ENCODE peak calls at places on chromosomes 6 and 20, in eight cellular contexts. J is body of pancreas; F is suprapubic skin; B is hepatocyte; S is ascending aorta; K is effector memory CD4-positive, alpha-beta T cell; Q is fibroblast of lung; G is psoas muscle. N is an unnamed sample. For H3K27me3 and H3K4me1, the result is how much of the 10 kb centered on the place peaks cover.

GRCh38 chr6:144986271-144986670 is 701.1 kb downstream of the UTRN start:
- DNase-seq in Q (no peak), F (no peak), J (no peak), G (no peak), B (no peak), S (no peak), K (no peak), N (no peak)

GRCh38 chr20:38229376-38230252 is 30.9 kb downstream of the KIAA1755 start:
- DNase-seq in G (no peak), B (no peak), K (no peak), F (no peak), S (no peak), J (no peak), Q (no peak), N (no peak)

GRCh38 chr6:21769973-21770372 is 176.4 kb downstream of the SOX4 start:
- DNase-seq in G (no peak), S (no peak), F (no peak), J (no peak), K (no peak), B (peak), Q (peak), N (no peak)

GRCh38 chr20:49593441-49594142 is 25.7 kb upstream of the PTGIS start:
- DNase-seq in J (no peak), F (no peak), K (no peak), Q (no peak), B (no peak), G (no peak), S (no peak), N (no peak)

GRCh38 chr6:36428911-36429310 is 13.7 kb downstream of the PXT1 start:
- DNase-seq in K (no peak), S (no peak), Q (no peak), B (no peak), J (no peak), F (no peak), G (no peak), N (no peak)

GRCh38 chr20:32534661-32535240 is 50.4 kb downstream of the NOL4L start:
- DNase-seq in F (no peak), Q (no peak), G (no peak), B (no peak), S (no peak), K (peak), J (no peak), N (peak)

GRCh38 chr6:100453701-100454521 is 10.8 kb downstream of the SIM1 start:
- DNase-seq in B (no peak), J (peak), G (peak), F (no peak), Q (no peak), S (no peak), K (no peak), N (no peak)

GRCh38 chr6:21527731-21528130 is 65.8 kb upstream of the SOX4 start:
- DNase-seq in B (no peak), G (no peak), F (no peak), Q (no peak), S (no peak), K (no peak), J (no peak), N (peak)

GRCh38 chr6:152057832-152058498 is 250.5 kb downstream of the ESR1 start:
- DNase-seq in G (no peak), K (no peak), Q (no peak), B (no peak), S (no peak), J (no peak), F (no peak), N (no peak)

GRCh38 chr6:42339991-42340401 is 111.7 kb downstream of the TRERF1 start:
- DNase-seq in Q (peak), F (no peak), G (no peak), J (no peak), K (no peak), S (no peak), B (no peak), N (no peak)

GRCh38 chr6:167394820-167395219 is 69.9 kb downstream of the TTLL2 start:
- DNase-seq in B (no peak), K (no peak), G (no peak), F (no peak), S (no peak), J (no peak), Q (no peak), N (no peak)

GRCh38 chr6:119210596-119210995 is 132.1 kb upstream of the FAM184A start:
- DNase-seq in G (no peak), S (no peak), Q (peak), B (no peak), K (no peak), J (no peak), F (no peak), N (no peak)

GRCh38 chr6:103507052-103507451 is 1352.7 kb downstream of the HACE1 start:
- DNase-seq in B (no peak), Q (no peak), G (no peak), J (no peak), F (no peak), S (no peak), K (no peak), N (no peak)

GRCh38 chr6:1970151-1970561 is 275.2 kb downstream of the GMDS start:
- DNase-seq in G (no peak), S (no peak), Q (peak), F (no peak), K (no peak), J (no peak), B (no peak), N (no peak)

GRCh38 chr6:111487656-111488055 is 4.6 kb upstream of the REV3L start:
- DNase-seq in G (no peak), Q (peak), K (no peak), J (no peak), B (no peak), F (no peak), S (no peak), N (peak)

GRCh38 chr6:54758340-54758739 is 88.2 kb upstream of the FAM83B start:
- DNase-seq in S (no peak), F (no peak), B (no peak), Q (no peak), G (no peak), J (no peak), K (no peak), N (no peak)

GRCh38 chr6:96542702-96543101 is 20.2 kb upstream of the FHL5 start:
- DNase-seq in J (no peak), B (peak), K (no peak), G (no peak), S (no peak), F (no peak), Q (no peak), N (peak)

GRCh38 chr6:70706491-70707123 is 38.9 kb downstream of the SMAP1 start:
- DNase-seq in B (peak), K (no peak), G (no peak), F (no peak), J (no peak), S (no peak), Q (peak), N (peak)

GRCh38 chr6:13490402-13490801 is 3.0 kb upstream of the GFOD1 start:
- DNase-seq in G (no peak), K (no peak), J (no peak), F (no peak), B (no peak), S (no peak), Q (no peak), N (no peak)

GRCh38 chr20:32999603-33000250 is 4.5 kb downstream of the SUN5 start:
- DNase-seq in G (no peak), K (no peak), Q (no peak), F (no peak), B (no peak), J (no peak), S (no peak), N (no peak)

GRCh38 chr6:15948930-15949900 is 179.7 kb upstream of the MYLIP start:
- DNase-seq in K (no peak), Q (peak), S (no peak), G (no peak), J (peak), F (no peak), B (peak), N (no peak)

GRCh38 chr6:170166511-170167122 is 124.3 kb downstream of the DLL1 start:
- DNase-seq in F (peak), Q (no peak), K (no peak), S (no peak), G (peak), B (no peak), J (peak), N (no peak)

GRCh38 chr20:53100476-53100911 is 128.3 kb downstream of the TSHZ2 start:
- DNase-seq in J (no peak), S (no peak), B (no peak), G (no peak), F (no peak), K (no peak), Q (peak), N (no peak)

GRCh38 chr20:610130-611046 is at the start of gene TCF15:
- DNase-seq in J (no peak), K (no peak), Q (peak), B (peak), F (no peak), S (no peak), G (peak), N (no peak)

GRCh38 chr6:108180266-108180665 is 14.4 kb downstream of the NR2E1 start:
- DNase-seq in S (no peak), J (no peak), B (no peak), K (no peak), F (no peak), Q (no peak), G (no peak), N (no peak)

GRCh38 chr6:100186552-100186951 is 192.5 kb upstream of the MCHR2 start:
- DNase-seq in S (no peak), B (no peak), G (peak), Q (peak), F (no peak), J (no peak), K (no peak), N (no peak)

GRCh38 chr6:168908166-168908565 is 345.5 kb downstream of the THBS2 start:
- DNase-seq in B (no peak), K (no peak), J (no peak), Q (peak), F (no peak), S (no peak), G (no peak), N (no peak)

GRCh38 chr6:42890311-42891198 is 11.1 kb downstream of the RPL7L1 start:
- DNase-seq in G (peak), J (peak), B (peak), Q (peak), F (peak), S (peak), K (peak), N (peak)

GRCh38 chr20:5991623-5992441 is 41.4 kb downstream of the MCM8 start:
- DNase-seq in F (no peak), G (no peak), Q (peak), S (no peak), K (no peak), B (peak), J (no peak), N (no peak)

GRCh38 chr6:16828058-16828457 is 66.8 kb upstream of the ATXN1 start:
- DNase-seq in G (no peak), F (no peak), Q (no peak), J (no peak), K (no peak), B (no peak), S (no peak), N (no peak)

DNA sequence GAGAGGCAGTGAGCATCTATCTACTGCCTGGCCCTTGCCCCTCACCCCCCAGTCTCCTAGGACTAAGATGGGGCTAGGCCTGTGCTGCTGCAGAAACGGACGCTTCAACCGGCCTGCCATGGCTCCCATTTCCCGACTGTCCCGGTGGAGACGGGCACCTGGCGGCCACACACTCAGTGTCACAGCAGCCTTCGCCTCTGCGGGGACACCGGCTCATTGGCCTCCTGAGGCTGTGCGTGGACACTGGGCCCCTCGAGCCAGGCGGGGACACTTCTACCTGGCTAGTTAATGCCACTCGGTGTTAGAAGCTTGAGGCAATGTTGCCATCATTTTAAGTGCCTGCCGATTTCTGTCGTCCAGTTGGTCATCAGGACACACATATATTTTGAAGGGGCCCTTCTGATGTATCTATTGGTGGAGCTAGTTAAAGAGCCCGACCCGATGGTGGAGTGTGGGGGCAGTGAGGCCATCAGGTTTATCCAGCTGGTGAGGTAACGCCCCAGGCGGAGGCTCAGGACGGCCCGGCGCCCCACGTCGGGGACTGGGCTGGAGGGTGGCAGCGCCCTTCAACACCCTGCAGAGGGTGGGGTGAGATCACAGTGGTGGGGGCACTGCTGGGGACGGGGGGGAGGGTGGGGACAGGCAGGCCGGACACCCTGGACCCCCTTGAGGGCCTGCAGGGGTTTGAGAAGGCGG is 58.9 kb upstream of the GATA5 start:
- DNase-seq in Q (no peak), S (no peak), G (no peak), J (no peak), K (no peak), F (no peak), B (no peak), N (no peak)
- H3K27me3 ChIP-seq in Q (under half), S (under half), G (under half), J (under half), K (under half), F (half or more), B (under half), N (under half)

GRCh38 chr6:77455271-77455670 is 8.0 kb downstream of the HTR1B start:
- DNase-seq in F (no peak), G (no peak), J (no peak), S (no peak), K (no peak), B (no peak), Q (no peak), N (no peak)
- H3K4me1 ChIP-seq in F (under half), G (under half), J (under half), S (under half), K (under half), B (under half), Q (under half), N (under half)

DNA sequence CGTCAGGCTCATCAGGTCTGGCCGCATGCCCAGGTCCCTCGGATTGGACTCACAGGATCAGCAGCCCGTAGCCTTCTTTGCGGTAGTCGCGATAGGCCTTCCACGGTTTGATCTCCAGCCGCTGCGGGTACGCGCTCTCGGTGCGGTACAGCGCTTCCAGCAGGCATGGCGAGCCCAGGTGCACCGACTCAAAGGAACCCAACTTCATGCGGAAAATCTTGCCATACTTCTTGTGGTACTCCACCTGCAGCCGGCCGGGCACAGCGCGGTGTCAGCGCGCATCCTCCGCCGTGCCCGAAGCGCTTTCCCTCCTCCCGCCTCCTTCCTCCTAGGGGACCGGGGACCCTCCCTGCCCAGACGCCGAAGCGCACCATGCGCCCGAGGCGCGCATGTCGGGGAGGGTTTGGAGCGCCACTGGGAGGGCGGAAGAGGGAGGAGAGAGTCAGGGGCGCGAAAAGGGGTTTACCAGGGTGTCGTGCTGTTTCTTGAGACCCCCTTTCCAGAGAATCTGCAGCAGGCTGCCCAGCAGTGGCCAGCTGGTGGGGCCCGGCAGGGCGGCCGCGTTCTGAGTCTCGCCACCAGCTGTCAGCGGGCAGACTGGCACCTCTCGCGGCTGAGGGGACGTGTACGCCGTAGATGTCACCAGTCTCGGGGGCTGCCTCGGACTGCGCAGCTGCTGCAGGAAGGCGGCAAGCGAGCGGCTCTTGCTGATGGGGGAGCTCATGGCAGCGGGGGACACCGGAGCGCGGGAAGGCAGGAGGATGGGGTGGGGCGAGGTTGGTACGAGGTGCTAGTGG is 732 bp downstream of the CYP24A1 start:
- DNase-seq in J (no peak), Q (peak), S (no peak), G (no peak), F (no peak), K (no peak), B (no peak), N (no peak)
- H3K4me3 ChIP-seq in J (no peak), Q (no peak), S (no peak), G (peak), F (peak), K (no peak), B (no peak), N (no peak)

GRCh38 chr20:35776513-35777101 is 4.8 kb downstream of the PHF20 start:
- DNase-seq in K (no peak), Q (peak), S (no peak), B (peak), G (peak), F (peak), J (peak), N (no peak)
- H3K27me3 ChIP-seq in K (under half), Q (under half), S (under half), B (under half), G (under half), F (under half), J (under half), N (under half)

DNA sequence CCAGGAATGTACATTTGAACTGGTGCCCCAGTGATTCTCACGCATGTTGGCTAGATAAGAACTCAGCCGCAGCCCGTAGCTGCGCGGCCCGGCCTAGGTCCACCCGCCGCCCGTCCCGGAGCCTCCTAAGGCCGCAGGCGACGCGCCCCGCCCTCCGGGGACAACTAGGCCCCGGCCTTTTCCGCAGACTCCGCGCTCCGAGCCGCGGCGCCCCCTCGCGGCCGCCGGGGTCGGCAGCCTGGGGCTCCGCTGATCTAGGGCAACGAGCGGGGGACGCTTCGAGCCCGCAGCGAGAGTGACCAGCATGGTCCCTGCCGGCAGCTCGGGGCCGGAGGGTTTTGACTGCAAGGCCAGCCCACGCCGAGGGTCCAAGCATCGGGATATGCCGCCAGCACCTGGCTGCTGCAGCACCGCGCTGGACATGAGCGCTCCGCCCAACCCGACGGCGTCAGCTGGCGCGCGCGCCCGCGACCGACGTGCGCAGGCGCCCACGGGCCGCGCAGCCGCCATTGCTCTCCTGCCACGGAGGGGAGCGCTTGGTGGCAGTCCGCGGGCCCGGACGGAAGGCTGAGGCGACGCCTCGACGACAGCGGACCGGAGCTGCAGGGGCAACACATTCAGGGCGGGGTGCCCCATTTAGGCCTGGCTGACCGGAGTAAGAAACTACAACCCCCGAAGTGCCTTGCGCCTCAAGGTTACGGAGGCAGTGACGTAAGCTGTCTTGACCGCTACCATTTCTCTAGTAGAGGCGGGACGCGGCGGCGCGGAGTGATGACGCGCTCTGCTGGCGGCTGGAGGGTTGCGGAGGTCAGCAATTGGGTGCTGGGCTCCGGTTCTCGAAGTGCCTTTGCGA is at the start of gene AP5S1:
- DNase-seq in F (peak), B (peak), Q (peak), J (peak), K (peak), S (peak), G (peak), N (peak)
- H3K4me1 ChIP-seq in F (under half), B (under half), Q (under half), J (under half), K (under half), S (under half), G (under half), N (under half)

DNA sequence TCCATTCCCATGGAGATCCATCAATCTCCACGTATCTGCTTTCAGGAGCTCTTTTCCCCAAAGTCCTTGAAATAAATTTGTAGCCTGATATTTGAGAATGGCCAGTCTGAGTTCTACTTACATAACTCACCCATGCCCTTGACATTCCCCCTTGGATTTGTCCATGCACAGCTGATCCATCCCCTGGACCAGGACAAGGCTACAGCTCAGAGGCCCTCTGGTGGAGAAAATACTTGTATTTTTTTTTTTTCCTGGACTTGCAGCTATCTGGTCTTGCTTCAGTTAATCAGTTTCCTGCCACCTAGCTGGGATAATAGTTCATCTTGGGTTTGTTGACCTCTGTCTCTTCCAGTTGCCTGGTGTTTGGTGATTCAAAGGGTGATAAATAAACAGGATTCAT is 467.6 kb downstream of the DHX35 start:
- DNase-seq in F (no peak), S (no peak), K (no peak), J (peak), G (no peak), Q (no peak), B (peak), N (no peak)
- H3K4me3 ChIP-seq in F (no peak), S (no peak), K (no peak), J (no peak), G (no peak), Q (no peak), B (no peak), N (no peak)

N was measured in naive thymus-derived CD4-positive, alpha-beta T cell.